ENCODE peak calls at places on chromosome 10, in six cellular contexts. W, O, X, A, M and E are unnamed samples.

GRCh38 chr10:78730754-78731153 is 338.0 kb upstream of the ZMIZ1 start:
- DNase-seq in W (no peak), O (no peak), X (peak; percentile 65), A (no peak), M (no peak), E (no peak)

GRCh38 chr10:44032216-44032615 is 352.7 kb downstream of the CXCL12 start:
- DNase-seq in W (no peak), O (no peak), X (no peak), A (no peak), M (no peak), E (no peak)

GRCh38 chr10:31142026-31142425 is 110.4 kb upstream of the ZNF438 start:
- DNase-seq in W (no peak), O (no peak), X (no peak), A (no peak), M (no peak), E (no peak)

GRCh38 chr10:30812018-30812851 is 182.7 kb upstream of the LYZL2 start:
- DNase-seq in W (no peak), O (no peak), X (no peak), A (no peak), M (no peak), E (no peak)

GRCh38 chr10:59557052-59557451 is 152.6 kb downstream of the SLC16A9 start:
- DNase-seq in W (no peak), O (no peak), X (no peak), A (no peak), M (no peak), E (no peak)

GRCh38 chr10:113199459-113199858 is 249.4 kb downstream of the TCF7L2 start:
- DNase-seq in W (no peak), O (no peak), X (no peak), A (no peak), M (no peak), E (no peak)

GRCh38 chr10:117946525-117947070 is 100.1 kb downstream of the RAB11FIP2 start:
- DNase-seq in W (no peak), O (no peak), X (no peak), A (no peak), M (no peak), E (no peak)

GRCh38 chr10:5840314-5841307 is 27.4 kb upstream of the GDI2 start:
- DNase-seq in W (no peak), O (no peak), X (no peak), A (no peak), M (no peak), E (peak; percentile 73)

GRCh38 chr10:122331100-122331499 is 43.4 kb upstream of the PLEKHA1 start:
- DNase-seq in W (no peak), O (no peak), X (no peak), A (no peak), M (no peak), E (no peak)

GRCh38 chr10:102508506-102508905 is 4.7 kb downstream of the SUFU start:
- DNase-seq in W (no peak), O (no peak), X (no peak), A (no peak), M (no peak), E (peak; percentile 9)

GRCh38 chr10:74394416-74394969 is 243.5 kb downstream of the ADK start:
- DNase-seq in W (no peak), O (no peak), X (no peak), A (no peak), M (no peak), E (no peak)

GRCh38 chr10:133347636-133348517 is 704 bp downstream of the PRAP1 start:
- DNase-seq in W (no peak), O (no peak), X (no peak), A (no peak), M (no peak), E (no peak)

GRCh38 chr10:11242443-11243386 is 225.0 kb downstream of the CELF2 start:
- DNase-seq in W (no peak), O (no peak), X (peak; percentile 84), A (no peak), M (no peak), E (no peak)

GRCh38 chr10:59508296-59508695 is 145.9 kb upstream of the FAM13C start:
- DNase-seq in W (no peak), O (no peak), X (no peak), A (no peak), M (no peak), E (no peak)

GRCh38 chr10:30722956-30723355 is 93.4 kb upstream of the LYZL2 start:
- DNase-seq in W (no peak), O (no peak), X (no peak), A (no peak), M (no peak), E (no peak)

GRCh38 chr10:59865101-59865500 is 41.3 kb downstream of the CCDC6 start:
- DNase-seq in W (peak; percentile 33), O (no peak), X (no peak), A (no peak), M (no peak), E (no peak)

GRCh38 chr10:8499752-8500390 is 445.4 kb downstream of the GATA3 start:
- DNase-seq in W (no peak), O (no peak), X (no peak), A (no peak), M (no peak), E (no peak)

GRCh38 chr10:47044741-47045140 is 133.5 kb downstream of the PTPN20 start:
- DNase-seq in W (no peak), O (no peak), X (peak; percentile 72), A (no peak), M (no peak), E (peak; percentile 60)

GRCh38 chr10:70664702-70665195 is 7.6 kb upstream of the ADAMTS14 start:
- DNase-seq in W (no peak), O (no peak), X (peak; percentile 66), A (no peak), M (no peak), E (no peak)

GRCh38 chr10:106089855-106090254 is 1074.7 kb downstream of the SORCS1 start:
- DNase-seq in W (no peak), O (no peak), X (no peak), A (no peak), M (no peak), E (no peak)

GRCh38 chr10:89591111-89591795 is 53.8 kb downstream of the PANK1 start:
- DNase-seq in W (no peak), O (no peak), X (no peak), A (no peak), M (no peak), E (no peak)

GRCh38 chr10:12628964-12629766 is 279.8 kb downstream of the CAMK1D start:
- DNase-seq in W (no peak), O (no peak), X (no peak), A (no peak), M (no peak), E (no peak)

GRCh38 chr10:132454296-132455198 is 57.5 kb downstream of the PWWP2B start:
- DNase-seq in W (no peak), O (no peak), X (no peak), A (no peak), M (no peak), E (no peak)

GRCh38 chr10:98030991-98031431 is 590 bp upstream of the CRTAC1 start:
- DNase-seq in W (no peak), O (peak; percentile 52), X (no peak), A (no peak), M (no peak), E (no peak)

GRCh38 chr10:56316603-56317002 is 44.5 kb downstream of the ZWINT start:
- DNase-seq in W (no peak), O (no peak), X (no peak), A (no peak), M (no peak), E (no peak)

GRCh38 chr10:46239247-46239646 is 47.5 kb upstream of the ANTXRL start:
- DNase-seq in W (no peak), O (no peak), X (no peak), A (no peak), M (no peak), E (no peak)

GRCh38 chr10:49241365-49241764 is 53.2 kb upstream of the TMEM273 start:
- DNase-seq in W (no peak), O (no peak), X (no peak), A (no peak), M (no peak), E (no peak)

GRCh38 chr10:119139464-119140067 is 25.9 kb downstream of the SFXN4 start:
- DNase-seq in W (peak; percentile 20), O (peak; percentile 52), X (no peak), A (peak; percentile 31), M (peak; percentile 7), E (no peak)

GRCh38 chr10:26890956-26891355 is 30.2 kb upstream of the ABI1 start:
- DNase-seq in W (peak; percentile 58), O (peak; percentile 71), X (no peak), A (peak; percentile 22), M (no peak), E (no peak)

GRCh38 chr10:6737080-6737641 is 157.1 kb upstream of the PRKCQ start:
- DNase-seq in W (no peak), O (no peak), X (no peak), A (no peak), M (no peak), E (no peak)

GRCh38 chr10:6255548-6256061 is 52.9 kb downstream of the PFKFB3 start:
- DNase-seq in W (no peak), O (no peak), X (no peak), A (no peak), M (no peak), E (no peak)